ENCODE peak calls at places on chromosomes 7 and 10, in nine cellular contexts. M is right cardiac atrium; F is activated CD8-positive, alpha-beta memory T cell treated with anti-CD3 and anti-CD28 coated beads, Interleukin-2, amount 10 ng/mL, durations not matched to agents 7 days and 5 days; V is activated CD8-positive, alpha-beta T cell treated with anti-CD3 and anti-CD28 coated beads for 36 hours; L is upper lobe of right lung; X is A549; C is pancreas; N is left lung; I is WTC11. U is an unnamed sample.

GRCh38 chr10:76977046-76977445 is 660.6 kb downstream of the KCNMA1 start:
- ATAC-seq in M (no peak), F (no peak), V (no peak), L (no peak), X (no peak), C (no peak), N (no peak), I (no peak), U (no peak)

GRCh38 chr7:55489552-55489951 is 82.8 kb downstream of the VOPP1 start:
- ATAC-seq in M (no peak), F (no peak), V (no peak), L (no peak), X (no peak), C (no peak), N (no peak), I (no peak), U (no peak)

GRCh38 chr7:28263622-28264266 is 83.1 kb upstream of the JAZF1 start:
- ATAC-seq in M (no peak), F (no peak), V (no peak), L (no peak), X (no peak), C (no peak), N (no peak), I (no peak), U (no peak)

GRCh38 chr10:26381986-26382385 is 56.2 kb upstream of the APBB1IP start:
- ATAC-seq in M (no peak), F (no peak), V (no peak), L (no peak), X (no peak), C (no peak), N (no peak), I (no peak), U (no peak)

GRCh38 chr7:134755422-134756022 is 23.9 kb upstream of the CALD1 start:
- ATAC-seq in M (no peak), F (no peak), V (no peak), L (no peak), X (no peak), C (no peak), N (peak), I (no peak), U (no peak)

GRCh38 chr7:94907026-94907419 is 371 bp upstream of the PPP1R9A start:
- ATAC-seq in M (no peak), F (no peak), V (no peak), L (peak), X (peak), C (peak), N (peak), I (peak), U (no peak)

GRCh38 chr10:33258951-33259350 is 75.5 kb downstream of the NRP1 start:
- ATAC-seq in M (no peak), F (no peak), V (no peak), L (no peak), X (peak), C (peak), N (no peak), I (no peak), U (no peak)

GRCh38 chr7:134359787-134360432 is 43.2 kb upstream of the SLC35B4 start:
- ATAC-seq in M (no peak), F (no peak), V (no peak), L (no peak), X (no peak), C (peak), N (no peak), I (no peak), U (no peak)

GRCh38 chr10:114458955-114459354 is 54.7 kb upstream of the AFAP1L2 start:
- ATAC-seq in M (peak), F (peak), V (peak), L (peak), X (peak), C (peak), N (peak), I (peak), U (peak)

GRCh38 chr7:112398534-112398933 is 51.7 kb upstream of the IFRD1 start:
- ATAC-seq in M (no peak), F (peak), V (peak), L (no peak), X (no peak), C (no peak), N (no peak), I (peak), U (no peak)

GRCh38 chr7:45068236-45069023 is 20.3 kb downstream of the NACAD start:
- ATAC-seq in M (peak), F (no peak), V (no peak), L (peak), X (no peak), C (no peak), N (no peak), I (no peak), U (peak)

GRCh38 chr7:98051118-98051744 is 55.4 kb upstream of the LMTK2 start:
- ATAC-seq in M (no peak), F (peak), V (peak), L (peak), X (peak), C (no peak), N (no peak), I (peak), U (no peak)

GRCh38 chr10:62083413-62083794 is 181.9 kb downstream of the ARID5B start:
- ATAC-seq in M (peak), F (peak), V (peak), L (peak), X (peak), C (peak), N (peak), I (no peak), U (no peak)

GRCh38 chr7:129989466-129989865 is 36.7 kb upstream of the UBE2H start:
- ATAC-seq in M (no peak), F (no peak), V (peak), L (no peak), X (no peak), C (no peak), N (no peak), I (no peak), U (peak)

GRCh38 chr7:30694218-30694745 is 12.0 kb upstream of the CRHR2 start:
- ATAC-seq in M (peak), F (no peak), V (no peak), L (peak), X (no peak), C (peak), N (peak), I (peak), U (no peak)

GRCh38 chr7:26101471-26102151 is 50.4 kb upstream of the NFE2L3 start:
- ATAC-seq in M (peak), F (peak), V (no peak), L (peak), X (no peak), C (peak), N (peak), I (peak), U (no peak)

GRCh38 chr10:110370005-110370404 is 65.3 kb upstream of the SMNDC1 start:
- ATAC-seq in M (no peak), F (no peak), V (no peak), L (no peak), X (no peak), C (no peak), N (no peak), I (no peak), U (no peak)

GRCh38 chr7:44212018-44212417 is 11.2 kb downstream of the YKT6 start:
- ATAC-seq in M (no peak), F (no peak), V (no peak), L (no peak), X (no peak), C (no peak), N (no peak), I (no peak), U (no peak)

GRCh38 chr10:47025253-47025539 is 114.0 kb downstream of the PTPN20 start:
- ATAC-seq in M (no peak), F (no peak), V (no peak), L (no peak), X (peak), C (peak), N (peak), I (no peak), U (no peak)

GRCh38 chr10:116796469-116796868 is 52.8 kb upstream of the ENO4 start:
- ATAC-seq in M (no peak), F (no peak), V (peak), L (no peak), X (no peak), C (peak), N (no peak), I (no peak), U (no peak)

GRCh38 chr7:75892634-75893272 is 13.9 kb downstream of the RHBDD2 start:
- ATAC-seq in M (peak), F (no peak), V (no peak), L (peak), X (peak), C (peak), N (peak), I (no peak), U (peak)

GRCh38 chr10:88012627-88013026 is 149.2 kb downstream of the PTEN start:
- ATAC-seq in M (no peak), F (no peak), V (no peak), L (peak), X (no peak), C (no peak), N (peak), I (no peak), U (no peak)

GRCh38 chr7:137851361-137851945 is 4.7 kb upstream of the DGKI start:
- ATAC-seq in M (no peak), F (no peak), V (peak), L (no peak), X (no peak), C (no peak), N (no peak), I (no peak), U (no peak)

GRCh38 chr7:130566168-130566897 is 74.4 kb downstream of the MEST start:
- ATAC-seq in M (peak), F (no peak), V (no peak), L (peak), X (no peak), C (no peak), N (peak), I (no peak), U (no peak)

GRCh38 chr7:112112822-112113255 is 93.4 kb downstream of the DOCK4 start:
- ATAC-seq in M (peak), F (no peak), V (no peak), L (peak), X (no peak), C (peak), N (peak), I (no peak), U (no peak)

GRCh38 chr7:71165708-71166107 is 33.8 kb downstream of the GALNT17 start:
- ATAC-seq in M (no peak), F (no peak), V (no peak), L (no peak), X (no peak), C (no peak), N (no peak), I (peak), U (no peak)

GRCh38 chr7:29190349-29191045 is 4.1 kb upstream of the CHN2 start:
- ATAC-seq in M (no peak), F (no peak), V (no peak), L (peak), X (no peak), C (peak), N (peak), I (no peak), U (no peak)

GRCh38 chr7:5420108-5420840 is 3.4 kb downstream of the TNRC18 start:
- ATAC-seq in M (peak), F (no peak), V (no peak), L (no peak), X (no peak), C (peak), N (no peak), I (no peak), U (no peak)

GRCh38 chr7:139995034-139995915 is 67.5 kb downstream of the PARP12 start:
- ATAC-seq in M (peak), F (no peak), V (no peak), L (peak), X (peak), C (peak), N (no peak), I (no peak), U (peak)

GRCh38 chr7:47938574-47939165 is 9.6 kb downstream of the PKD1L1 start:
- ATAC-seq in M (no peak), F (no peak), V (no peak), L (no peak), X (peak), C (no peak), N (no peak), I (peak), U (no peak)

GRCh38 chr10:5564537-5565204 is 39.9 kb downstream of the CALML3 start:
- ATAC-seq in M (no peak), F (peak), V (peak), L (no peak), X (no peak), C (no peak), N (no peak), I (no peak), U (no peak)

GRCh38 chr10:131491195-131491594 is 179.7 kb upstream of the TCERG1L start:
- ATAC-seq in M (no peak), F (no peak), V (no peak), L (no peak), X (no peak), C (no peak), N (no peak), I (no peak), U (no peak)

GRCh38 chr10:51421853-51422252 is 277.5 kb downstream of the CSTF2T start:
- ATAC-seq in M (peak), F (no peak), V (no peak), L (no peak), X (no peak), C (peak), N (peak), I (no peak), U (no peak)

GRCh38 chr10:125057158-125058001 is 103.0 kb downstream of the CTBP2 start:
- ATAC-seq in M (peak), F (no peak), V (peak), L (peak), X (no peak), C (peak), N (peak), I (no peak), U (peak)

GRCh38 chr7:36128448-36129047 is 24.5 kb upstream of the EEPD1 start:
- ATAC-seq in M (peak), F (no peak), V (no peak), L (peak), X (peak), C (peak), N (peak), I (peak), U (peak)

GRCh38 chr7:156446990-156447389 is 193.6 kb upstream of the RNF32 start:
- ATAC-seq in M (no peak), F (no peak), V (no peak), L (no peak), X (no peak), C (no peak), N (no peak), I (no peak), U (no peak)

GRCh38 chr7:37921340-37921805 is 933 bp downstream of the EPDR1 start:
- ATAC-seq in M (peak), F (peak), V (peak), L (peak), X (peak), C (peak), N (peak), I (peak), U (no peak)

GRCh38 chr10:42781893-42782445 is 626 bp upstream of the BMS1 start:
- ATAC-seq in M (peak), F (no peak), V (no peak), L (no peak), X (no peak), C (peak), N (no peak), I (no peak), U (peak)

GRCh38 chr7:106814887-106815286 is 50.2 kb upstream of the PIK3CG start:
- ATAC-seq in M (no peak), F (no peak), V (no peak), L (no peak), X (no peak), C (no peak), N (no peak), I (no peak), U (no peak)

GRCh38 chr10:69100136-69100872 is 12.4 kb downstream of the SRGN start:
- ATAC-seq in M (no peak), F (no peak), V (no peak), L (peak), X (no peak), C (no peak), N (no peak), I (peak), U (no peak)

U was measured in esophagus mucosa.